ENCODE peak calls at places on chromosomes 3 and 15, in nine cellular contexts. F, Z, K, M, D, O, J, V and A are unnamed samples.
A peak's percentile ranks its signal among the peaks of the same experiment; 100 is the strongest.

GRCh38 chr15:100722551-100723322 is 120.3 kb downstream of the ASB7 start:
- DNase-seq in M (no peak), O (no peak), F (no peak), Z (no peak), V (no peak), K (no peak), J (no peak), D (no peak), A (no peak)

GRCh38 chr15:87572381-87572780 is 684.2 kb downstream of the NTRK3 start:
- DNase-seq in J (no peak), D (no peak), V (no peak), F (no peak), K (no peak), M (no peak), O (no peak), Z (no peak), A (no peak)

GRCh38 chr3:113092746-113093145 is 102.0 kb downstream of the GTPBP8 start:
- DNase-seq in K (no peak), V (no peak), O (no peak), M (no peak), D (no peak), J (no peak), F (no peak), Z (no peak), A (no peak)

GRCh38 chr3:151431940-151432339 is 28.9 kb downstream of the IGSF10 start:
- DNase-seq in O (no peak), V (no peak), F (peak; percentile 47), D (no peak), K (no peak), Z (peak; percentile 91), M (no peak), J (no peak), A (no peak)

GRCh38 chr3:45582407-45582806 is 12.1 kb upstream of the LIMD1 start:
- DNase-seq in Z (no peak), F (no peak), J (no peak), V (no peak), M (no peak), K (no peak), D (no peak), O (peak; percentile 70), A (no peak)

GRCh38 chr3:141078200-141078599 is 27.1 kb downstream of the SPSB4 start:
- DNase-seq in O (no peak), Z (no peak), M (no peak), V (no peak), D (peak; percentile 43), K (no peak), F (no peak), J (no peak), A (no peak)

GRCh38 chr15:40806672-40807027 is 239 bp upstream of the ZFYVE19 start:
- DNase-seq in O (no peak), V (no peak), F (no peak), J (no peak), K (no peak), D (no peak), Z (no peak), M (no peak), A (no peak)

GRCh38 chr15:81052046-81052445 is 51.3 kb downstream of the TLNRD1 start:
- DNase-seq in V (no peak), K (no peak), D (no peak), Z (no peak), O (no peak), J (no peak), M (no peak), F (no peak), A (no peak)

GRCh38 chr3:25461946-25462345 is 33.9 kb downstream of the RARB start:
- DNase-seq in D (no peak), J (no peak), M (no peak), O (no peak), K (no peak), V (no peak), Z (no peak), F (no peak), A (no peak)

GRCh38 chr15:47603026-47603425 is 114.3 kb upstream of the SEMA6D start:
- DNase-seq in V (no peak), O (peak; percentile 40), J (no peak), M (no peak), F (no peak), Z (peak; percentile 45), K (no peak), D (no peak), A (no peak)

GRCh38 chr3:66709464-66710058 is 208.7 kb upstream of the LRIG1 start:
- DNase-seq in K (no peak), F (no peak), D (no peak), O (no peak), J (no peak), Z (no peak), M (no peak), V (no peak), A (no peak)

GRCh38 chr3:58116161-58116955 is 94.4 kb downstream of the DNASE1L3 start:
- DNase-seq in Z (no peak), K (peak; percentile 6), J (no peak), O (no peak), D (no peak), M (peak; percentile 2), F (no peak), V (no peak), A (no peak)